ENCODE peak calls at places on chromosomes 12 and 14, in five cellular contexts. Z is NAMALWA, K is memory B cell, V is left lung, S is AML-193. O is an unnamed sample.

GRCh38 chr12:92757599-92758121 is 54.9 kb downstream of the PLEKHG7 start:
- DNase-seq in V (no peak), Z (no peak), S (no peak), K (no peak), O (no peak)

GRCh38 chr14:100740931-100741330 is 14.2 kb downstream of the DLK1 start:
- DNase-seq in S (no peak), Z (no peak), K (no peak), V (peak; percentile 41), O (no peak)

GRCh38 chr14:22555573-22556011 is 33.4 kb downstream of the DAD1 start:
- DNase-seq in S (no peak), K (no peak), V (no peak), Z (no peak), O (no peak)

GRCh38 chr12:54173066-54173726 is 15.6 kb downstream of the SMUG1 start:
- DNase-seq in K (peak; percentile 14), S (no peak), V (peak; percentile 81), Z (no peak), O (no peak)

GRCh38 chr12:131120831-131121271 is 167.1 kb downstream of the ADGRD1 start:
- DNase-seq in S (no peak), K (no peak), V (no peak), Z (no peak), O (peak; percentile 72)

GRCh38 chr12:66688836-66689439 is 10.1 kb upstream of the GRIP1 start:
- DNase-seq in S (peak; percentile 25), K (no peak), Z (peak; percentile 82), V (no peak), O (no peak)

GRCh38 chr14:105537580-105538474 is 11.4 kb downstream of the TMEM121 start:
- DNase-seq in K (peak; percentile 94), V (peak; percentile 94), Z (peak; percentile 63), S (no peak), O (no peak)

GRCh38 chr12:739349-739748 is 13.0 kb upstream of the WNK1 start:
- DNase-seq in S (no peak), V (no peak), Z (no peak), K (no peak), O (no peak)